ENCODE peak calls at places on chromosomes 4 and X, in nine cellular contexts. L is cardiac muscle cell, E is glomerular endothelial cell, X is T-helper 2 cell, K is caudate nucleus, H is NCI-H2171, R is mammary epithelial cell, A is Karpas-422, Q is fibroblast of gingiva. P is an unnamed sample.

GRCh38 chrX:111318901-111319300 is 48.6 kb upstream of the CAPN6 start:
- DNase-seq in L (no peak), E (no peak), X (no peak), K (no peak), H (no peak), R (no peak), A (no peak), Q (no peak), P (no peak)

GRCh38 chr4:87345139-87345538 is 22.5 kb upstream of the HSD17B13 start:
- DNase-seq in L (no peak), E (no peak), X (no peak), K (no peak), H (no peak), R (no peak), A (no peak), Q (no peak), P (no peak)

GRCh38 chr4:3290476-3290875 is 2.3 kb upstream of the RGS12 start:
- DNase-seq in L (no peak), E (no peak), X (no peak), K (peak), H (no peak), R (no peak), A (no peak), Q (no peak), P (no peak)

GRCh38 chr4:6942238-6942800 is 32.7 kb downstream of the TBC1D14 start:
- DNase-seq in L (peak), E (no peak), X (peak), K (no peak), H (no peak), R (peak), A (no peak), Q (peak), P (no peak)

GRCh38 chr4:10315638-10316037 is 141.6 kb downstream of the ZNF518B start:
- DNase-seq in L (no peak), E (no peak), X (no peak), K (no peak), H (no peak), R (no peak), A (no peak), Q (no peak), P (no peak)

GRCh38 chr4:82753238-82753637 is 45.4 kb downstream of the SCD5 start:
- DNase-seq in L (no peak), E (no peak), X (no peak), K (no peak), H (no peak), R (peak), A (no peak), Q (no peak), P (no peak)

GRCh38 chr4:109233585-109233984 is 68.9 kb downstream of the COL25A1 start:
- DNase-seq in L (no peak), E (no peak), X (no peak), K (no peak), H (no peak), R (no peak), A (no peak), Q (no peak), P (no peak)

GRCh38 chr4:65653740-65654361 is 16.4 kb downstream of the EPHA5 start:
- DNase-seq in L (no peak), E (no peak), X (no peak), K (no peak), H (no peak), R (no peak), A (no peak), Q (no peak), P (no peak)

GRCh38 chr4:7964890-7965662 is 25.4 kb upstream of the AFAP1 start:
- DNase-seq in L (peak), E (no peak), X (peak), K (no peak), H (no peak), R (peak), A (no peak), Q (no peak), P (no peak)

GRCh38 chrX:108157628-108158027 is 66.0 kb downstream of the ATG4A start:
- DNase-seq in L (no peak), E (no peak), X (no peak), K (no peak), H (no peak), R (no peak), A (no peak), Q (no peak), P (no peak)

GRCh38 chr4:87806520-87806919 is 7.2 kb downstream of the IBSP start:
- DNase-seq in L (peak), E (no peak), X (no peak), K (no peak), H (no peak), R (peak), A (no peak), Q (no peak), P (no peak)

GRCh38 chrX:1316527-1316926 is 20.1 kb upstream of the IL3RA start:
- DNase-seq in L (no peak), E (no peak), X (no peak), K (no peak), H (no peak), R (no peak), A (no peak), Q (no peak), P (no peak)

GRCh38 chr4:89915151-89915550 is 20.5 kb downstream of the MMRN1 start:
- DNase-seq in L (no peak), E (no peak), X (no peak), K (no peak), H (peak), R (no peak), A (no peak), Q (peak), P (no peak)

GRCh38 chr4:106365613-106366012 is 3.0 kb downstream of the GIMD1 start:
- DNase-seq in L (peak), E (peak), X (no peak), K (no peak), H (no peak), R (peak), A (no peak), Q (peak), P (no peak)

GRCh38 chr4:81580346-81581013 is 108.8 kb upstream of the RASGEF1B start:
- DNase-seq in L (no peak), E (no peak), X (no peak), K (no peak), H (no peak), R (no peak), A (no peak), Q (no peak), P (no peak)

GRCh38 chrX:18725316-18725943 is 18.0 kb downstream of the PPEF1 start:
- DNase-seq in L (no peak), E (no peak), X (no peak), K (no peak), H (no peak), R (no peak), A (no peak), Q (no peak), P (no peak)

GRCh38 chrX:40012800-40013682 is 84.7 kb downstream of the BCOR start:
- DNase-seq in L (peak), E (no peak), X (peak), K (no peak), H (peak), R (peak), A (no peak), Q (peak), P (peak)

GRCh38 chrX:37986893-37987292 is 19.5 kb upstream of the SYTL5 start:
- DNase-seq in L (peak), E (no peak), X (no peak), K (no peak), H (no peak), R (no peak), A (no peak), Q (peak), P (no peak)

GRCh38 chrX:41095962-41096955 is 11.0 kb downstream of the USP9X start:
- DNase-seq in L (no peak), E (no peak), X (no peak), K (no peak), H (no peak), R (no peak), A (no peak), Q (peak), P (no peak)

GRCh38 chr4:22315643-22316042 is 200.2 kb downstream of the ADGRA3 start:
- DNase-seq in L (peak), E (no peak), X (no peak), K (no peak), H (no peak), R (peak), A (no peak), Q (no peak), P (no peak)

GRCh38 chrX:56798866-56799864 is 70.1 kb downstream of the NBDY start:
- DNase-seq in L (no peak), E (no peak), X (no peak), K (peak), H (no peak), R (no peak), A (peak), Q (no peak), P (no peak)

GRCh38 chrX:119427024-119427794 is 28.1 kb downstream of the SLC25A43 start:
- DNase-seq in L (peak), E (no peak), X (no peak), K (no peak), H (no peak), R (no peak), A (no peak), Q (peak), P (no peak)

GRCh38 chr4:16136771-16137170 is 52.9 kb upstream of the PROM1 start:
- DNase-seq in L (no peak), E (no peak), X (no peak), K (no peak), H (no peak), R (no peak), A (no peak), Q (no peak), P (peak)

GRCh38 chrX:106177982-106178321 is 9.8 kb downstream of the PWWP3B start:
- DNase-seq in L (peak), E (no peak), X (no peak), K (no peak), H (no peak), R (no peak), A (no peak), Q (no peak), P (no peak)

GRCh38 chr4:103118171-103118570 is 18.5 kb upstream of the BDH2 start:
- DNase-seq in L (no peak), E (no peak), X (no peak), K (no peak), H (no peak), R (no peak), A (no peak), Q (no peak), P (no peak)

GRCh38 chr4:89285735-89286134 is 21.9 kb downstream of the GPRIN3 start:
- DNase-seq in L (no peak), E (no peak), X (no peak), K (no peak), H (no peak), R (no peak), A (no peak), Q (no peak), P (no peak)

GRCh38 chr4:78057135-78057599 is at the start of gene FRAS1:
- DNase-seq in L (peak), E (no peak), X (no peak), K (no peak), H (peak), R (peak), A (no peak), Q (peak), P (peak)

GRCh38 chr4:104641427-104641826 is 146.7 kb upstream of the CXXC4 start:
- DNase-seq in L (no peak), E (no peak), X (no peak), K (no peak), H (no peak), R (no peak), A (no peak), Q (no peak), P (no peak)

GRCh38 chr4:110155632-110156031 is 42.8 kb downstream of the ELOVL6 start:
- DNase-seq in L (no peak), E (no peak), X (no peak), K (no peak), H (no peak), R (no peak), A (no peak), Q (no peak), P (no peak)

GRCh38 chr4:41632481-41633073 is 94.6 kb downstream of the LIMCH1 start:
- DNase-seq in L (no peak), E (no peak), X (no peak), K (no peak), H (no peak), R (no peak), A (no peak), Q (no peak), P (no peak)